ENCODE peak calls at places on chromosomes 11 and 22, in seven cellular contexts. J is MV-4-11, L is left colon, C is KBM-7, D is mucosa of gallbladder, P is MCF 10A, A is endothelial cell. Z is an unnamed sample.

GRCh38 chr11:71421392-71421950 is 26.7 kb downstream of the DHCR7 start:
- DNase-seq in J (no peak), L (no peak), C (no peak), D (no peak), P (no peak), A (no peak), Z (no peak)

GRCh38 chr11:111765320-111765983 is 737 bp downstream of the PPP2R1B start:
- DNase-seq in J (no peak), L (no peak), C (peak; percentile 34), D (no peak), P (peak; percentile 24), A (no peak), Z (no peak)

GRCh38 chr22:26573026-26573662 is 16.8 kb downstream of the TPST2 start:
- DNase-seq in J (peak; percentile 98), L (peak; percentile 46), C (peak; percentile 95), D (peak; percentile 51), P (no peak), A (no peak), Z (no peak)

GRCh38 chr22:49738566-49738965 is 89.1 kb downstream of the BRD1 start:
- DNase-seq in J (no peak), L (no peak), C (no peak), D (no peak), P (no peak), A (no peak), Z (no peak)

GRCh38 chr11:96265972-96266371 is 77.0 kb downstream of the MAML2 start:
- DNase-seq in J (no peak), L (no peak), C (no peak), D (no peak), P (no peak), A (no peak), Z (no peak)

GRCh38 chr22:42905217-42905616 is 48.1 kb upstream of the ARFGAP3 start:
- DNase-seq in J (no peak), L (no peak), C (no peak), D (no peak), P (no peak), A (no peak), Z (no peak)

GRCh38 chr11:128361451-128362020 is 225.8 kb downstream of the ETS1 start:
- DNase-seq in J (peak; percentile 4), L (no peak), C (no peak), D (no peak), P (no peak), A (no peak), Z (no peak)

GRCh38 chr22:32868928-32869327 is 67.4 kb downstream of the TIMP3 start:
- DNase-seq in J (peak; percentile 14), L (no peak), C (no peak), D (no peak), P (no peak), A (no peak), Z (no peak)

GRCh38 chr11:59158206-59159068 is 13.5 kb upstream of the DTX4 start:
- DNase-seq in J (peak; percentile 77), L (peak; percentile 37), C (peak; percentile 81), D (peak; percentile 61), P (peak; percentile 78), A (peak; percentile 61), Z (peak; percentile 56)

GRCh38 chr11:120808616-120809050 is 215.3 kb upstream of the TBCEL start:
- DNase-seq in J (no peak), L (no peak), C (no peak), D (no peak), P (no peak), A (no peak), Z (no peak)

GRCh38 chr11:20397281-20397680 is 9.8 kb downstream of the PRMT3 start:
- DNase-seq in J (peak; percentile 66), L (no peak), C (peak; percentile 78), D (no peak), P (peak; percentile 53), A (peak; percentile 10), Z (no peak)